ENCODE peak calls at places on chromosomes 13 and 19, in six cellular contexts. O, T, L, R, C and Y are unnamed samples.

GRCh38 chr19:46631481-46631880 is 4.5 kb downstream of the GNG8 start:
- DNase-seq in O (no peak), T (no peak), L (no peak), R (no peak), C (peak; percentile 43), Y (no peak)

GRCh38 chr13:28185256-28185655 is 46.9 kb downstream of the PAN3 start:
- DNase-seq in O (no peak), T (no peak), L (no peak), R (no peak), C (no peak), Y (no peak)

GRCh38 chr13:110841846-110842245 is 73.0 kb downstream of the ANKRD10 start:
- DNase-seq in O (no peak), T (no peak), L (no peak), R (no peak), C (peak; percentile 10), Y (no peak)

GRCh38 chr19:5457709-5458108 is 2.5 kb downstream of the ZNRF4 start:
- DNase-seq in O (no peak), T (no peak), L (no peak), R (no peak), C (no peak), Y (no peak)

GRCh38 chr13:75715598-75716523 is 79.7 kb downstream of the LMO7 start:
- DNase-seq in O (no peak), T (no peak), L (no peak), R (no peak), C (no peak), Y (no peak)

GRCh38 chr13:113170503-113170902 is 12.1 kb downstream of the PROZ start:
- DNase-seq in O (no peak), T (no peak), L (no peak), R (no peak), C (no peak), Y (no peak)

GRCh38 chr19:35318679-35319448 is 10.1 kb upstream of the CD22 start:
- DNase-seq in O (no peak), T (no peak), L (no peak), R (no peak), C (peak; percentile 88), Y (peak; percentile 99)

GRCh38 chr19:14901675-14902260 is 15.8 kb upstream of the OR7A17 start:
- DNase-seq in O (no peak), T (no peak), L (no peak), R (no peak), C (no peak), Y (no peak)

GRCh38 chr19:17259118-17259780 is 5.3 kb downstream of the USHBP1 start:
- DNase-seq in O (no peak), T (no peak), L (no peak), R (no peak), C (no peak), Y (no peak)

GRCh38 chr13:95500136-95500718 is 52.3 kb upstream of the CLDN10 start:
- DNase-seq in O (no peak), T (no peak), L (no peak), R (no peak), C (no peak), Y (no peak)

GRCh38 chr19:34172661-34173144 is 399 bp downstream of the LSM14A start:
- DNase-seq in O (no peak), T (no peak), L (peak; percentile 6), R (no peak), C (no peak), Y (no peak)

GRCh38 chr13:51794959-51795358 is 9.0 kb downstream of the DHRS12 start:
- DNase-seq in O (no peak), T (no peak), L (no peak), R (no peak), C (no peak), Y (no peak)